ENCODE peak calls at places on chromosome 3, in six cellular contexts. X is activated T-helper 1 cell treated with Interleukin-2 at 50 U/mL for 16 hours, T is ACHN, N is kidney glomerular epithelial cell, B is H7, I is GM19239. C is an unnamed sample.

GRCh38 chr3:175108613-175109151 is 249.5 kb downstream of the NAALADL2 start:
- DNase-seq in N (no peak), T (no peak), I (no peak), B (no peak), X (no peak), C (no peak)

GRCh38 chr3:73490453-73491311 is 134.1 kb downstream of the PDZRN3 start:
- DNase-seq in I (no peak), B (peak), X (no peak), T (no peak), N (peak), C (no peak)

GRCh38 chr3:5186854-5187151 is 704 bp upstream of the EDEM1 start:
- DNase-seq in X (no peak), I (no peak), N (no peak), T (peak), B (peak), C (no peak)

GRCh38 chr3:12479919-12480425 is 4.3 kb upstream of the TSEN2 start:
- DNase-seq in I (peak), B (peak), T (peak), N (peak), X (no peak), C (peak)

GRCh38 chr3:186241910-186242821 is 119.9 kb downstream of the DGKG start:
- DNase-seq in N (peak), B (peak), X (no peak), I (peak), T (peak), C (peak)

GRCh38 chr3:128456776-128457715 is 9.6 kb downstream of the DNAJB8 start:
- DNase-seq in T (no peak), I (no peak), B (peak), N (no peak), X (no peak), C (no peak)

GRCh38 chr3:143119974-143120715 is 574 bp downstream of the CHST2 start:
- DNase-seq in N (peak), T (no peak), X (no peak), I (peak), B (no peak), C (peak)

GRCh38 chr3:128309026-128309425 is 155.7 kb downstream of the EEFSEC start:
- DNase-seq in X (no peak), I (no peak), B (no peak), N (no peak), T (no peak), C (no peak)

GRCh38 chr3:126827121-126827520 is 123.1 kb downstream of the CHCHD6 start:
- DNase-seq in B (no peak), T (no peak), N (no peak), X (no peak), I (no peak), C (no peak)

GRCh38 chr3:17038141-17038540 is 153.4 kb downstream of the PLCL2 start:
- DNase-seq in I (no peak), X (no peak), B (no peak), T (no peak), N (no peak), C (no peak)

GRCh38 chr3:87333393-87333892 is 57.1 kb upstream of the POU1F1 start:
- DNase-seq in T (peak), B (no peak), N (peak), I (no peak), X (no peak), C (no peak)

GRCh38 chr3:122857019-122857418 is 62.1 kb downstream of the SLC49A4 start:
- DNase-seq in X (no peak), B (no peak), I (no peak), T (no peak), N (peak), C (no peak)

GRCh38 chr3:110066201-110066600 is 728.9 kb upstream of the DPPA4 start:
- DNase-seq in N (no peak), B (no peak), T (no peak), I (no peak), X (no peak), C (no peak)

GRCh38 chr3:126527455-126528211 is 3.7 kb downstream of the CHST13 start:
- DNase-seq in T (no peak), X (no peak), I (no peak), B (peak), N (no peak), C (no peak)

GRCh38 chr3:118772036-118773030 is 262.3 kb downstream of the IGSF11 start:
- DNase-seq in T (no peak), N (peak), B (peak), X (no peak), I (no peak), C (no peak)

GRCh38 chr3:36840453-36840921 is 76.1 kb upstream of the DCLK3 start:
- DNase-seq in B (no peak), T (no peak), N (no peak), X (no peak), I (no peak), C (no peak)

GRCh38 chr3:138686771-138687221 is 78.2 kb downstream of the FAIM start:
- DNase-seq in N (peak), I (peak), T (peak), X (no peak), B (no peak), C (no peak)

GRCh38 chr3:77539014-77539413 is 499.1 kb downstream of the ROBO2 start:
- DNase-seq in X (no peak), T (no peak), N (no peak), I (no peak), B (no peak), C (no peak)

GRCh38 chr3:43207628-43208085 is 78.7 kb upstream of the SNRK start:
- DNase-seq in B (no peak), N (no peak), X (no peak), I (no peak), T (no peak), C (no peak)

GRCh38 chr3:39965997-39966396 is 156.6 kb downstream of the MYRIP start:
- DNase-seq in T (no peak), B (no peak), I (no peak), X (no peak), N (no peak), C (no peak)

GRCh38 chr3:45477026-45477725 is 88.8 kb downstream of the LARS2 start:
- DNase-seq in T (no peak), B (no peak), I (no peak), N (no peak), X (no peak), C (no peak)

GRCh38 chr3:120272294-120272693 is 12.7 kb downstream of the GPR156 start:
- DNase-seq in T (no peak), B (no peak), I (no peak), N (no peak), X (no peak), C (no peak)

GRCh38 chr3:98968824-98969223 is 67.3 kb upstream of the DCBLD2 start:
- DNase-seq in T (peak), N (no peak), B (no peak), X (no peak), I (no peak), C (no peak)

C was measured in neuronal stem cell.